ENCODE peak calls at places on chromosomes 11 and 22, in four cellular contexts. One of them, this sample, is unnamed.

GRCh38 chr11:134028368-134028920 is 40.4 kb upstream of the JAM3 start:
- DNase-seq in HFF-Myc: no peak
- DNase-seq in SHP77: no peak
- DNase-seq in NCI-H345: no peak
- DNase-seq in this sample: no peak

GRCh38 chr11:84019576-84020194 is 733.5 kb upstream of the CCDC90B start:
- DNase-seq in HFF-Myc: no peak
- DNase-seq in SHP77: no peak
- DNase-seq in NCI-H345: no peak
- DNase-seq in this sample: no peak

GRCh38 chr11:1203505-1204271 is 19.2 kb upstream of the MUC5B start:
- DNase-seq in HFF-Myc: no peak
- DNase-seq in SHP77: no peak
- DNase-seq in NCI-H345: no peak
- DNase-seq in this sample: no peak

GRCh38 chr11:3947084-3947483 is 91.6 kb downstream of the STIM1 start:
- DNase-seq in HFF-Myc: no peak
- DNase-seq in SHP77: no peak
- DNase-seq in NCI-H345: no peak
- DNase-seq in this sample: peak; percentile 12

GRCh38 chr11:123719452-123719851 is 22.0 kb downstream of the ZNF202 start:
- DNase-seq in HFF-Myc: peak; percentile 14
- DNase-seq in SHP77: no peak
- DNase-seq in NCI-H345: no peak
- DNase-seq in this sample: no peak

GRCh38 chr22:23301591-23301990 is 121.3 kb downstream of the BCR start:
- DNase-seq in HFF-Myc: no peak
- DNase-seq in SHP77: no peak
- DNase-seq in NCI-H345: no peak
- DNase-seq in this sample: no peak

GRCh38 chr22:48803993-48804810 is 1023.5 kb downstream of the BRD1 start:
- DNase-seq in HFF-Myc: no peak
- DNase-seq in SHP77: no peak
- DNase-seq in NCI-H345: no peak
- DNase-seq in this sample: no peak

GRCh38 chr11:124302291-124302690 is 11.5 kb downstream of the OR8D1 start:
- DNase-seq in HFF-Myc: no peak
- DNase-seq in SHP77: no peak
- DNase-seq in NCI-H345: no peak
- DNase-seq in this sample: no peak

GRCh38 chr11:35009191-35009940 is 92.9 kb downstream of the PDHX start:
- DNase-seq in HFF-Myc: peak; percentile 56
- DNase-seq in SHP77: no peak
- DNase-seq in NCI-H345: peak; percentile 20
- DNase-seq in this sample: no peak

GRCh38 chr11:103887001-103887680 is 149.3 kb upstream of the DDI1 start:
- DNase-seq in HFF-Myc: no peak
- DNase-seq in SHP77: no peak
- DNase-seq in NCI-H345: peak; percentile 18
- DNase-seq in this sample: no peak

GRCh38 chr22:45584121-45584570 is 81.5 kb downstream of the FBLN1 start:
- DNase-seq in HFF-Myc: no peak
- DNase-seq in SHP77: no peak
- DNase-seq in NCI-H345: no peak
- DNase-seq in this sample: no peak

GRCh38 chr11:17802491-17802890 is 67.9 kb downstream of the KCNC1 start:
- DNase-seq in HFF-Myc: no peak
- DNase-seq in SHP77: no peak
- DNase-seq in NCI-H345: no peak
- DNase-seq in this sample: no peak

GRCh38 chr11:62555464-62556092 is 9.0 kb upstream of the AHNAK start:
- DNase-seq in HFF-Myc: no peak
- DNase-seq in SHP77: no peak
- DNase-seq in NCI-H345: no peak
- DNase-seq in this sample: no peak

GRCh38 chr11:77411238-77411637 is 62.7 kb downstream of the PAK1 start:
- DNase-seq in HFF-Myc: no peak
- DNase-seq in SHP77: no peak
- DNase-seq in NCI-H345: no peak
- DNase-seq in this sample: no peak

GRCh38 chr11:108871867-108872266 is 207.0 kb downstream of the DDX10 start:
- DNase-seq in HFF-Myc: no peak
- DNase-seq in SHP77: no peak
- DNase-seq in NCI-H345: no peak
- DNase-seq in this sample: no peak

GRCh38 chr11:115117931-115118479 is 386.2 kb downstream of the CADM1 start:
- DNase-seq in HFF-Myc: no peak
- DNase-seq in SHP77: no peak
- DNase-seq in NCI-H345: no peak
- DNase-seq in this sample: no peak

GRCh38 chr11:10301656-10302293 is 3.1 kb upstream of the ADM start:
- DNase-seq in HFF-Myc: no peak
- DNase-seq in SHP77: no peak
- DNase-seq in NCI-H345: no peak
- DNase-seq in this sample: no peak

GRCh38 chr11:100774132-100774531 is 87.0 kb downstream of the ARHGAP42 start:
- DNase-seq in HFF-Myc: no peak
- DNase-seq in SHP77: no peak
- DNase-seq in NCI-H345: no peak
- DNase-seq in this sample: no peak

GRCh38 chr22:50016308-50016987 is 3.9 kb upstream of the IL17REL start:
- DNase-seq in HFF-Myc: no peak
- DNase-seq in SHP77: no peak
- DNase-seq in NCI-H345: no peak
- DNase-seq in this sample: no peak

GRCh38 chr11:65592840-65593517 is 2.6 kb downstream of the KCNK7 start:
- DNase-seq in HFF-Myc: no peak
- DNase-seq in SHP77: no peak
- DNase-seq in NCI-H345: no peak
- DNase-seq in this sample: no peak

GRCh38 chr11:126039485-126040271 is 23.0 kb downstream of the CDON start:
- DNase-seq in HFF-Myc: no peak
- DNase-seq in SHP77: no peak
- DNase-seq in NCI-H345: no peak
- DNase-seq in this sample: no peak

GRCh38 chr11:43285826-43286225 is 26.0 kb upstream of the API5 start:
- DNase-seq in HFF-Myc: no peak
- DNase-seq in SHP77: no peak
- DNase-seq in NCI-H345: no peak
- DNase-seq in this sample: no peak

This sample was measured in NCI-H1092.